ENCODE peak calls at places on chromosomes 7 and 10, in five cellular contexts. T, G, C, D and V are unnamed samples.

GRCh38 chr7:75639071-75639892 is 99.5 kb downstream of the HIP1 start:
- DNase-seq in T (peak; percentile 3), G (peak; percentile 91), C (peak; percentile 58), D (no peak), V (peak; percentile 38)

GRCh38 chr10:31864834-31865518 is 63.7 kb downstream of the ARHGAP12 start:
- DNase-seq in T (no peak), G (no peak), C (no peak), D (peak; percentile 23), V (no peak)

GRCh38 chr10:75475470-75476182 is 44.2 kb downstream of the LRMDA start:
- DNase-seq in T (no peak), G (no peak), C (no peak), D (no peak), V (no peak)

GRCh38 chr10:69056129-69056528 is 31.8 kb upstream of the SRGN start:
- DNase-seq in T (no peak), G (no peak), C (no peak), D (no peak), V (no peak)

GRCh38 chr10:77350711-77351119 is 286.9 kb downstream of the KCNMA1 start:
- DNase-seq in T (no peak), G (no peak), C (peak; percentile 80), D (peak; percentile 99), V (no peak)

GRCh38 chr10:20888620-20889337 is 8.3 kb downstream of the NEBL start:
- DNase-seq in T (no peak), G (no peak), C (no peak), D (no peak), V (no peak)

GRCh38 chr7:108054537-108054936 is 51.6 kb upstream of the LAMB1 start:
- DNase-seq in T (no peak), G (no peak), C (no peak), D (no peak), V (no peak)

GRCh38 chr7:116142850-116143249 is 67.5 kb upstream of the TES start:
- DNase-seq in T (no peak), G (no peak), C (no peak), D (no peak), V (no peak)

GRCh38 chr7:115704884-115705283 is 325.7 kb downstream of the TFEC start:
- DNase-seq in T (no peak), G (no peak), C (no peak), D (no peak), V (no peak)

GRCh38 chr7:108045154-108045553 is 42.2 kb upstream of the LAMB1 start:
- DNase-seq in T (no peak), G (no peak), C (no peak), D (no peak), V (no peak)

GRCh38 chr7:100882201-100882600 is 7.3 kb downstream of the SRRT start:
- DNase-seq in T (no peak), G (no peak), C (no peak), D (no peak), V (no peak)

GRCh38 chr10:119655566-119656001 is 4.4 kb downstream of the BAG3 start:
- DNase-seq in T (no peak), G (no peak), C (peak; percentile 79), D (no peak), V (peak; percentile 49)

GRCh38 chr7:103540986-103541385 is 95.0 kb upstream of the SLC26A5 start:
- DNase-seq in T (no peak), G (no peak), C (peak; percentile 30), D (no peak), V (peak; percentile 73)

GRCh38 chr10:6401562-6402348 is 178.3 kb downstream of the PRKCQ start:
- DNase-seq in T (peak; percentile 39), G (peak; percentile 81), C (peak; percentile 77), D (peak; percentile 97), V (peak; percentile 87)

GRCh38 chr7:43686991-43687390 is 42.3 kb downstream of the COA1 start:
- DNase-seq in T (no peak), G (no peak), C (no peak), D (no peak), V (no peak)

GRCh38 chr7:30146127-30146612 is 11.4 kb downstream of the MTURN start:
- DNase-seq in T (no peak), G (no peak), C (no peak), D (no peak), V (no peak)

GRCh38 chr7:53292341-53292740 is 256.9 kb downstream of the POM121L12 start:
- DNase-seq in T (no peak), G (no peak), C (no peak), D (no peak), V (no peak)

GRCh38 chr10:44201011-44201410 is 183.9 kb downstream of the CXCL12 start:
- DNase-seq in T (no peak), G (no peak), C (no peak), D (no peak), V (no peak)

GRCh38 chr10:90652519-90652918 is 205.3 kb downstream of the HTR7 start:
- DNase-seq in T (no peak), G (no peak), C (no peak), D (no peak), V (peak; percentile 18)

GRCh38 chr7:50531401-50531906 is 33.8 kb downstream of the DDC start:
- DNase-seq in T (no peak), G (no peak), C (peak; percentile 33), D (no peak), V (no peak)

GRCh38 chr7:123308552-123308951 is 108.8 kb upstream of the SLC13A1 start:
- DNase-seq in T (no peak), G (no peak), C (no peak), D (no peak), V (no peak)

GRCh38 chr10:9709849-9710248 is 1307.8 kb upstream of the CELF2 start:
- DNase-seq in T (no peak), G (no peak), C (no peak), D (no peak), V (no peak)

GRCh38 chr10:35574924-35575352 is 30.2 kb upstream of the GJD4 start:
- DNase-seq in T (no peak), G (no peak), C (no peak), D (no peak), V (no peak)

GRCh38 chr7:69738396-69738889 is 140.2 kb downstream of the AUTS2 start:
- DNase-seq in T (no peak), G (peak; percentile 59), C (no peak), D (no peak), V (no peak)

GRCh38 chr7:132419538-132419937 is 156.7 kb downstream of the PLXNA4 start:
- DNase-seq in T (no peak), G (no peak), C (no peak), D (no peak), V (no peak)

GRCh38 chr10:71694567-71694968 is 25.0 kb downstream of the C10orf105 start:
- DNase-seq in T (no peak), G (no peak), C (no peak), D (no peak), V (peak; percentile 41)

GRCh38 chr7:38679419-38679818 is 48.2 kb upstream of the AMPH start:
- DNase-seq in T (no peak), G (no peak), C (no peak), D (no peak), V (no peak)

GRCh38 chr10:85124592-85124991 is 796.2 kb downstream of the CCSER2 start:
- DNase-seq in T (no peak), G (no peak), C (peak; percentile 68), D (no peak), V (peak; percentile 25)

GRCh38 chr10:86253171-86254072 is 113.2 kb downstream of the GRID1 start:
- DNase-seq in T (no peak), G (peak; percentile 51), C (peak; percentile 13), D (no peak), V (no peak)

GRCh38 chr7:4189151-4189570 is 492.9 kb upstream of the FOXK1 start:
- DNase-seq in T (no peak), G (no peak), C (peak; percentile 31), D (no peak), V (peak; percentile 44)